ENCODE peak calls at places on chromosome 16, in four cellular contexts. O is trophoblast cell, U is IMR-90, L is neuronal stem cell. M is an unnamed sample.

GRCh38 chr16:85718682-85719081 is 29.9 kb upstream of the GINS2 start:
- DNase-seq in O (no peak), U (no peak), L (no peak), M (peak; percentile 25)

GRCh38 chr16:13136896-13137295 is 235.5 kb downstream of the SHISA9 start:
- DNase-seq in U (no peak), L (no peak), O (no peak), M (no peak)

GRCh38 chr16:84061236-84061830 is 18.7 kb upstream of the SLC38A8 start:
- DNase-seq in U (no peak), L (no peak), O (no peak), M (no peak)

GRCh38 chr16:89187337-89188063 is 12.8 kb downstream of the SLC22A31 start:
- DNase-seq in L (no peak), U (no peak), O (no peak), M (peak; percentile 45)

GRCh38 chr16:10992797-10993196 is 48.4 kb downstream of the CLEC16A start:
- DNase-seq in U (peak; percentile 93), L (no peak), O (no peak), M (peak; percentile 92)

GRCh38 chr16:51683882-51684281 is 532.8 kb upstream of the SALL1 start:
- DNase-seq in O (no peak), L (no peak), U (no peak), M (no peak)

GRCh38 chr16:89392881-89393730 is 97.3 kb downstream of the ANKRD11 start:
- DNase-seq in O (no peak), U (no peak), L (no peak), M (no peak)

GRCh38 chr16:86300746-86301480 is 209.4 kb upstream of the FOXF1 start:
- DNase-seq in L (no peak), O (no peak), U (peak; percentile 85), M (peak; percentile 90)

GRCh38 chr16:73545713-73546112 is 497.8 kb upstream of the ZFHX3 start:
- DNase-seq in O (no peak), L (no peak), U (no peak), M (no peak)

GRCh38 chr16:69190598-69190997 is 3.6 kb downstream of the SNTB2 start:
- DNase-seq in O (no peak), L (no peak), U (no peak), M (no peak)

GRCh38 chr16:87965417-87965816 is 14.2 kb downstream of the BANP start:
- DNase-seq in O (no peak), U (no peak), L (no peak), M (no peak)
- H2BK5ac ChIP-seq in O (no peak overlapping the region), U (no peak overlapping the region), L (no peak overlapping the region), M (no peak overlapping the region)

DNA sequence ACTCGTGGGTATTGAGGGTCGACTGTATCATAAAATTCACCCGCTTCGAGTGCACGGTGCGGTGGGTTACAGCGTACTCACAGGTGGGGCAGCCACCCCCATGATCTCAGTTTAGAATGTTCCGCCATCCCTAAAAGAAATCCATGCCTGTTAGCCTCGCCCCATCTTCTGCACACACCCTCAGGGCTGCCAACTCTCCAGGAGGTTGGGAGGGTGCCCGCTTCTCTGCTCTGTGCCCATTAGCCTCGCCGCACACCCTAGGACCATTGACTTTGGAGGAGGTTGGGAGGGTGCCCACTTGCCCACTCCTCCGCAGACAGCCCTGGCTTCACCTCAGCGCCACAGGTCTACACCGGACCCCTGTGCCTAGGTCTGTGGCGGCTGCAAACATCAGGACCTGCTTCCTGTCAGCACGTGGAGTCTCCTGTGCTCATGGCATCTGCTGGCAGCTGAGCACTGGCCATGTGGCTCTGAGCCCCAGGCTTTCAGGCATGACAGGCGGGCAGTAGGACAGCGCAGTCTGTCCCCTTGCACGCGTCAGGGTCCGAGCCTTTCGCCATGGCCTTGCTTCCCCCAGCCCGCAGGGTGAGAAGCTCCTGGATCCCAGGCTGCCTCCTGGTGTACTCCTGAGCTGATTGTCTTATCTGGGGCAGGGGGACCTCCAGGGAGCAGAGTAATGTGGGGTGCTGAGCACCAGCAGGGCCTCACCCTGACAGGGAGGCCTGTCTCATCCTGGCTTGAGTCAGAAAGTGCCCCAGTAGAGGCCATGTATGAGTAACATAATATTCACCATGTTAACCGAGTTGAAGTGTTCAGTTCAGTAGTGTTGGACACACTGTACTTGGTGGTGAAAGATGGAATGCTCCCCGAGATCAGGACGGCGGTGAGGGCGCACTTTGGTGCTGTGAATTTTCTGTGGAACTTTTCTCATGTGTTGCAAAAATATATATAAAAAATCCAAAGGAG is 21.9 kb downstream of the NME3 start:
- DNase-seq in L (no peak), U (peak; percentile 25), O (no peak), M (no peak)
- H4K8ac ChIP-seq in L (no peak overlapping the region), U (no peak overlapping the region), O (no peak overlapping the region), M (no peak overlapping the region)

GRCh38 chr16:20866161-20866772 is 33.9 kb downstream of the DCUN1D3 start:
- DNase-seq in L (peak; percentile 6), O (peak; percentile 24), U (peak; percentile 87), M (peak; percentile 82)

GRCh38 chr16:20862162-20862960 is 37.8 kb downstream of the DCUN1D3 start:
- DNase-seq in U (no peak), O (no peak), L (no peak), M (no peak)

GRCh38 chr16:20866792-20867191 is 33.4 kb downstream of the DCUN1D3 start:
- DNase-seq in L (no peak), O (no peak), U (no peak), M (no peak)

GRCh38 chr16:20867585-20867984 is 32.6 kb downstream of the DCUN1D3 start:
- DNase-seq in U (peak; percentile 46), O (no peak), L (no peak), M (no peak)

GRCh38 chr16:20865420-20866126 is 34.6 kb downstream of the DCUN1D3 start:
- DNase-seq in O (no peak), L (no peak), U (peak; percentile 64), M (peak; percentile 52)
- H2BK5ac ChIP-seq in O (peak overlapping the region; percentile 66), L (no peak overlapping the region), U (peak overlapping the region; percentile 98), M (peak overlapping the region; percentile 85)

DNA sequence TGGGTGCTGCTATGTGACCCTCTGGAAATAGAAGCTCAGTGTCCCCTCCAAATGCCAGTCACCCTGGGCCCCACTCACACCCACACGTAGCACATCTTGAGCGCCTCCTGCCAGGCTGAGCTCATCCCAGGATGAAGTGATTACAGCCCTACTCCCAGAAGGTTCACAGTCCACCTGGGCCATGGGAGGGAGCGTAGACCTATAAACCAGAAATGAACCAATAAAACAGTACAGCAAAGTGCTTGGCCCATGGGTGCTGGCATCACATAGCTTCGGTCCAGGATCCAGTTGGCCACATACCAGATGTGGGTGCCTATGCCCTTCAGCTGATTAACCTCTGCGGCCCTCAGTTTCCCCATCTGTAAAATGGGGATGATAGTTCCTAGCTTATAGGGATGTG is 2.2 kb upstream of the BICDL2 start:
- DNase-seq in O (no peak), L (no peak), U (no peak), M (no peak)
- H4K8ac ChIP-seq in O (no peak overlapping the region), L (no peak overlapping the region), U (no peak overlapping the region), M (no peak overlapping the region)

GRCh38 chr16:75127713-75128415 is 11.3 kb upstream of the LDHD start:
- DNase-seq in O (no peak), U (no peak), L (no peak), M (no peak)

GRCh38 chr16:75131081-75131480 is 14.5 kb upstream of the LDHD start:
- DNase-seq in L (no peak), O (no peak), U (no peak), M (no peak)

DNA sequence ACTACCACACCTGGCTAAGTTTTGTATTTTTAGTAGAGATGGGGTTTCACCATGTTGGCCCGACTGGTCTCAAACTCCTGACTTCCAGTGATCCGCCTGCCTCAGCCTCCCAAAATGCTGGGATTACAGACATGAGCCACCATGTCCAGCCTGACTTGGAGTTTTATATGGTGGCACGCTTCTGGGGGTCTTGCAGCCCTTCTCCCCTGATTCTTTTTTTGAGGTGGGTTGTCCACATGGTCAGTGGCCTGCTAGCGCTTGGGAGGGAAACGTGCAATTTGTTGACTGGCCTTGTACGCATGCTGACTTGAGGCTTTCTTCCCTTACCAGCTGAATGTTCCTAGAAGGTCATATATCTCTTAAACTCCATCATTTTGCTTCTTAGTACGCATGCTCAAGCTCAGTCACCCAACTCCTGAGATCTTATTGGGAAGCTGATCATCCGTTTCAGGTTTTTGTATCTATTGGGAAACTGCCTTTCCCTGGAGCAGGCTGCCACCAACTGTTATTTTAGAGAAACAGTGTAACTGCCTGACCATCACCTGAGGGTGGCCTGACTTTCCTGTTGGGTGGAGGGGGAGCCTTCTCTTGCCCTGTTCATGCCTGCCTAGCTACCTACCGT is 13.7 kb upstream of the LDHD start:
- DNase-seq in O (no peak), U (no peak), L (no peak), M (no peak)
- H2BK5ac ChIP-seq in O (no peak overlapping the region), U (no peak overlapping the region), L (no peak overlapping the region), M (no peak overlapping the region)

DNA sequence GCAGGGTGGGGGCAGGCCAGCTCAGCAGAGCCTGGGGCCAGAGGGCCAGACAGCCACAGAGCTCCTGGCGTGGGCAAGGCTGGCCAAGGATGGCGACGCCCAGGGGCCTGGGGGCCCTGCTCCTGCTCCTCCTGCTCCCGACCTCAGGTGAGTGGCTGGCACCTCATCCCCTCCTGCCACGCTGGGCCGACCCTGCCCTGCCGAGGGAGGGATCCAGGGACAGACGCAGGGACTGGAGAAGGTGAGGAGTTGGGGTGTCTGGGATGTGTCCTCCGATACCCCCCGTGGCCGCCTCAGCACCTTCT is at the start of gene ADGRG3:
- DNase-seq in L (no peak), O (no peak), U (no peak), M (no peak)
- H4K8ac ChIP-seq in L (no peak within 1 kb of the TSS), O (no peak within 1 kb of the TSS), U (no peak within 1 kb of the TSS), M (peak within 1 kb of the TSS; percentile 29)

DNA sequence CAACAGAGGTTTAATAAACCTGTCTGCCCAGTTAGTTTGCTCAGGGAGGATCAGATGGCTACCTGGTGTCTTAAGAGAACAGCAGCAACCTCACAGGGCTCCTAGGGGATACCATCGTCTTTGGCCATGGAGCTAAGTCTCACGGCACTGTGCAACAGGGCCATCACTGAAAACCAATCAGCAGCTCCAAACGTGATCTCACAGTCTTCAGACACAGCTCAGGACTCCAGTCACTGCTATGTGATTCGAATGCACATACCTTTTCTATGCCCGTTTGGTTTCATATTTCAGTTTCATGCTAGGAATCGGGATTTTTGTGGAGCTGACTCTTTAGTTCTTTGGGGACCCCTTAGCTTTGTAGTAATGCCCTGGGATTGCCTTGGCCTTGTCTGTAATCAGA is 162.7 kb upstream of the CDH11 start:
- DNase-seq in L (no peak), O (no peak), U (peak; percentile 18), M (no peak)
- H2BK5ac ChIP-seq in L (no peak overlapping the region), O (peak overlapping the region; percentile 89), U (no peak overlapping the region), M (no peak overlapping the region)

GRCh38 chr16:19718624-19718965 is 524 bp downstream of the IQCK start:
- DNase-seq in L (no peak), O (no peak), U (peak; percentile 9), M (peak; percentile 42)
- H4K8ac ChIP-seq in L (no peak overlapping the region), O (peak overlapping the region; percentile 79), U (peak overlapping the region; percentile 86), M (peak overlapping the region; percentile 39)